ENCODE peak calls at places on chromosomes 7 and 10, in five cellular contexts. L is Peyer's patch, C is HepG2, E is testis, N is vagina. T is an unnamed sample.
A peak's percentile ranks its signal among the peaks of the same experiment; 100 is the strongest.

GRCh38 chr10:80491251-80492102 is 37.4 kb downstream of the TSPAN14 start:
- DNase-seq in L (peak; percentile 46), C (peak; percentile 84), E (no peak), N (no peak), T (no peak)

GRCh38 chr7:27118580-27118979 is 12.0 kb downstream of the HOXA4 start:
- DNase-seq in L (no peak), C (no peak), E (no peak), N (no peak), T (no peak)

GRCh38 chr10:70480254-70480861 is 1.8 kb downstream of the PALD1 start:
- DNase-seq in L (peak; percentile 70), C (no peak), E (no peak), N (no peak), T (no peak)

GRCh38 chr10:111856631-111857030 is 326.9 kb downstream of the GPAM start:
- DNase-seq in L (no peak), C (peak; percentile 4), E (no peak), N (no peak), T (no peak)

GRCh38 chr10:129966370-129966769 is 2.3 kb upstream of the EBF3 start:
- DNase-seq in L (no peak), C (no peak), E (no peak), N (peak; percentile 43), T (no peak)

GRCh38 chr10:49037187-49037586 is 78.1 kb downstream of the VSTM4 start:
- DNase-seq in L (no peak), C (no peak), E (no peak), N (no peak), T (no peak)

GRCh38 chr10:103416436-103417147 is 20.2 kb downstream of the PDCD11 start:
- DNase-seq in L (peak; percentile 91), C (peak; percentile 50), E (peak; percentile 90), N (no peak), T (peak; percentile 64)

GRCh38 chr10:70596110-70596798 is 6.3 kb downstream of the PRF1 start:
- DNase-seq in L (peak; percentile 38), C (peak; percentile 89), E (no peak), N (no peak), T (no peak)

GRCh38 chr7:17696422-17696821 is 243.9 kb downstream of the SNX13 start:
- DNase-seq in L (peak; percentile 49), C (peak; percentile 46), E (no peak), N (no peak), T (peak; percentile 7)

GRCh38 chr7:26681819-26682418 is 182.5 kb downstream of the SKAP2 start:
- DNase-seq in L (no peak), C (no peak), E (no peak), N (no peak), T (no peak)

GRCh38 chr10:71548494-71548846 is 151.8 kb downstream of the CDH23 start:
- DNase-seq in L (no peak), C (no peak), E (no peak), N (no peak), T (no peak)

GRCh38 chr7:43823941-43824340 is 45.4 kb downstream of the MRPS24 start:
- DNase-seq in L (no peak), C (no peak), E (no peak), N (no peak), T (no peak)

GRCh38 chr10:53256623-53257022 is 484.0 kb upstream of the MBL2 start:
- DNase-seq in L (no peak), C (peak; percentile 29), E (no peak), N (no peak), T (no peak)

GRCh38 chr7:47552631-47553030 is 29.3 kb downstream of the TNS3 start:
- DNase-seq in L (no peak), C (no peak), E (no peak), N (no peak), T (no peak)

GRCh38 chr7:117600912-117601311 is 121.1 kb downstream of the CFTR start:
- DNase-seq in L (no peak), C (no peak), E (no peak), N (no peak), T (no peak)

GRCh38 chr10:58360412-58361004 is 24.7 kb upstream of the TFAM start:
- DNase-seq in L (no peak), C (no peak), E (no peak), N (no peak), T (no peak)

DNA sequence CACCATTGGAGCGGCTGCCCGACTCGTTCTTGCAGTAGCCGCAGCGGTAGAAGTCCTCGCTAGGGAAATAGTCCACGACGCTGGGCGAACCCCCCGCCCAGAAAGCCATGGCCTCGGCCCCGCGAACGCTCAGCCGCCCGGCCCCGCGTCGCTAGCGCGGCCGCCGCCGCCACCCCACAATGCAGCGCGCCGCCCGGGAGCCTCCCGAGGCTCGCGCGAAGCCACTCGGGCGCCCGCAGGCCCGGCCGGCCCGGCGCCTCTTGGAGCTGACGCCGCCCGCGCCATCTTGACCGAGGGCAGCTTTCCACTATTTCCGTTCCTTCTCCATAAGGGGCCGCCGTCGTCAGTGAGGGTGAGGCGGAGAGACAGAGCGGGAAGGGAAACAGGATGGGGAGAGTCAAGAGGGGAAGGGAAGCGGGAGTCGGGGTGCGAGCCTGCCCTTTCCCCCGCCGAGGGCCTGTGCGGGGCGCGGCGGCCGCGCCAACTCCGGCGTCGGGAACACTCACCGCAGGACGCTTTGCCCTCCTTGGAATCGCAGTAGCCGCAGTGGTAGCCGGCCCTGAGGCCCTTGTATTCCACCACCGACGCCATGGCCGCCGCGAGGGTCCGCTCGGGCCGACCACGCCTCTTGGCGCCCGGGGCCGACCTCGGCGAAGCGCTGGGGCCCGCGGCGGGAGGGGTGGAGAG is at the start of gene ATE1:
- DNase-seq in L (peak; percentile 95), C (peak; percentile 88), E (peak; percentile 92), N (no peak), T (peak; percentile 90)
- TF ChIP-seq POLR2A in L (peak; percentile 81), C (peak; percentile 81), E (no peak), N (no peak), T (peak; percentile 30)

GRCh38 chr7:69018200-69018599 is 580.1 kb upstream of the AUTS2 start:
- DNase-seq in L (no peak), C (no peak), E (no peak), N (no peak), T (no peak)
- TF ChIP-seq CTCF in L (no peak), C (no peak), E (no peak), N (no peak), T (no peak)

GRCh38 chr7:44965441-44965903 is 13.3 kb downstream of the MYO1G start:
- DNase-seq in L (no peak), C (no peak), E (no peak), N (no peak), T (no peak)

GRCh38 chr7:44967571-44968446 is 11.0 kb downstream of the MYO1G start:
- DNase-seq in L (peak; percentile 47), C (peak; percentile 68), E (peak; percentile 52), N (no peak), T (peak; percentile 67)

GRCh38 chr7:44964831-44965440 is 13.9 kb downstream of the MYO1G start:
- DNase-seq in L (no peak), C (no peak), E (no peak), N (no peak), T (no peak)

GRCh38 chr7:44965937-44966730 is 12.7 kb downstream of the MYO1G start:
- DNase-seq in L (no peak), C (no peak), E (no peak), N (no peak), T (no peak)

GRCh38 chr7:44966731-44967538 is 11.9 kb downstream of the MYO1G start:
- DNase-seq in L (peak; percentile 34), C (no peak), E (no peak), N (no peak), T (no peak)
- TF ChIP-seq POLR2A in L (no peak), C (no peak), E (no peak), N (no peak), T (no peak)

GRCh38 chr7:127245582-127245981 is 7.2 kb downstream of the GRM8 start:
- DNase-seq in L (no peak), C (no peak), E (no peak), N (no peak), T (no peak)

DNA sequence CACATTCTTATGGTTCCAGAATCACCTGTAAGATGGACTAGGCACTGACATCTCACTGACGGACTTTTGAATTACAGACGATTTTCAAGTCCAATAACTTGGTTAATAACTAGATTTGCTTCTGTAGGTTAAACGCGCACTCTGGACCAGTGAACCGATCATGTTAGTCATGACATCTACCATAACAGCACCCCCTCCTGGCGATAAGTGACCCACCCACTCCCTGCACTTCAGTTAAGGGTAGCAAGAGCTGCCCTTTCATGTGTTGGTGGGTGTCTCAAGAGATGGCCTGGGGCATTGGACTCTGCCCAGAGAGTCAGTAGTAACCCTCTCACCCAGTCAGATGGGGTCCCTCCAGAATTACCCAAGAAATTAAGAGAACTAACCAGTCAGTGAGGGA is 12.9 kb downstream of the GRM8 start:
- DNase-seq in L (no peak), C (no peak), E (no peak), N (no peak), T (no peak)
- TF ChIP-seq CTCF in L (no peak), C (peak; percentile 32), E (no peak), N (no peak), T (no peak)

GRCh38 chr10:79070611-79071534 is 2.1 kb downstream of the ZMIZ1 start:
- DNase-seq in L (peak; percentile 94), C (peak; percentile 90), E (peak; percentile 70), N (no peak), T (peak; percentile 98)

GRCh38 chr10:79068203-79068561 is 584 bp upstream of the ZMIZ1 start:
- DNase-seq in L (no peak), C (no peak), E (no peak), N (no peak), T (peak; percentile 34)

GRCh38 chr10:79070091-79070610 is 1.4 kb downstream of the ZMIZ1 start:
- DNase-seq in L (peak; percentile 60), C (no peak), E (peak; percentile 36), N (no peak), T (peak; percentile 80)

GRCh38 chr10:79068562-79069324 is at the start of gene ZMIZ1:
- DNase-seq in L (peak; percentile 94), C (peak; percentile 88), E (peak; percentile 91), N (no peak), T (peak; percentile 92)

DNA sequence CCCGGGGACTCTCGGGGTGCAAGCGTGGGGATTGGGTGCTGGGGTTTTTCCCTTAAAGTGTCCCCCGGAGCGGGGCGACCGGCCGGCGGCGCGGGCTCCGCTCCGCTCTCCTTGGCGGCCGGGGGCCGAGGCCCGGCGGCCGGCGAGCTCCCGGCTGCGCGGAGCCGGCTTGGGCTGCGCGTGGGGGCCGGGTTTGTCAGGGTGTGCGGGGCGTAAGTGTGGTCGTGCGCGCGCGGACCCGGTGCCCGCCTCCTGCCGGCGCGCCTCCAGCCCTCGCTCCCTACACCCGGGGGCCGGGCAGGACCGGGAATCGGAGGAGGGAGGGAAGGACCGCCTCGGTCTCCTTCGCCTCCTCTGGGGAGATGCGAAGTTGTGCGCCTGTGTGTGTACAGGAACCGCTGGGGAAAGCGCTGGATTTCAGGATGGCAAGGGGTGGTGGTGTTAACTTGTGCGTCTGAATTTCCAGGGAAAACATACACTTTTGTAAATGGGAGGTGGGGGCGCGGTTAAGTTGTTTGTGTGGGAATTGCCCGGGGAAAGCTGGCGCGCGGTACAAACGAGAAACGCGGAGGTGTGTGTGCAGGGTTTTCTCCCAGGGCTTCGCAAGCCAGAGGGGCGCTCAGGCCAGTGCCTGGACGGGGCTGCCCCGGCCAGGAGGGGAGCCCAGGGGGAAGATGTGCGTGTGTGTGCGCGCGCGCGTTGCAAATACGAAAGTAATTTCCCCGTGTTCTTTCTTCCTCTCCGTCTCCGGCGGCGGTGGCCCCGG is 742 bp downstream of the ZMIZ1 start:
- DNase-seq in L (peak; percentile 74), C (no peak), E (peak; percentile 38), N (no peak), T (peak; percentile 59)
- TF ChIP-seq POLR2A in L (no peak), C (no peak), E (no peak), N (no peak), T (no peak)

T was measured in thyroid gland.